ENCODE peak calls at places on chromosomes 1 and 21, in nine cellular contexts. B is HCT116, E is esophagus muscularis mucosa, Q is GM23338, T is H1, W is K562, H is endothelial cell of umbilical vein, G is GM12878, Y is suprapubic skin. L is an unnamed sample. For H3K4me1, the result is how much of the 10 kb centered on the place peaks cover.

GRCh38 chr1:14738235-14738634 is 139.8 kb downstream of the KAZN start:
- DNase-seq in W (no peak), Q (no peak), Y (no peak), H (no peak), T (no peak), B (no peak), E (no peak), G (no peak), L (no peak)

GRCh38 chr1:228197555-228198147 is 10.2 kb upstream of the OBSCN start:
- DNase-seq in Q (no peak), Y (peak), T (no peak), H (no peak), W (no peak), B (no peak), E (no peak), G (no peak), L (no peak)

GRCh38 chr21:39441502-39442475 is 3.8 kb downstream of the LCA5L start:
- DNase-seq in B (peak), E (no peak), Y (no peak), W (peak), H (peak), Q (peak), G (no peak), T (no peak), L (no peak)

GRCh38 chr1:13948851-13949490 is 249.0 kb downstream of the PRDM2 start:
- DNase-seq in W (no peak), T (no peak), B (no peak), Y (no peak), G (no peak), H (no peak), E (peak), Q (no peak), L (no peak)

GRCh38 chr1:167492509-167492910 is 25.8 kb downstream of the CD247 start:
- DNase-seq in H (no peak), Y (no peak), G (peak), B (no peak), E (no peak), T (no peak), Q (no peak), W (no peak), L (no peak)

GRCh38 chr1:239976130-239976968 is 115.3 kb upstream of the FMN2 start:
- DNase-seq in E (peak), B (peak), H (peak), Y (no peak), G (no peak), W (peak), Q (peak), T (peak), L (peak)

GRCh38 chr1:194975913-194976312 is 1632.3 kb downstream of the KCNT2 start:
- DNase-seq in T (no peak), Q (no peak), B (peak), W (no peak), E (no peak), H (no peak), G (no peak), Y (no peak), L (no peak)

GRCh38 chr1:21838359-21839157 is 26.5 kb downstream of the LDLRAD2 start:
- DNase-seq in Q (no peak), G (no peak), H (no peak), B (no peak), T (no peak), E (no peak), Y (no peak), W (no peak), L (peak)

GRCh38 chr1:151371340-151371739 is 1.2 kb downstream of the SELENBP1 start:
- DNase-seq in B (no peak), W (no peak), Y (peak), G (no peak), E (no peak), T (no peak), Q (no peak), H (no peak), L (peak)
- H3K4me1 ChIP-seq in B (under half), W (under half), Y (under half), G (under half), E (half or more), T (under half), Q (under half), H (under half), L (under half)

DNA sequence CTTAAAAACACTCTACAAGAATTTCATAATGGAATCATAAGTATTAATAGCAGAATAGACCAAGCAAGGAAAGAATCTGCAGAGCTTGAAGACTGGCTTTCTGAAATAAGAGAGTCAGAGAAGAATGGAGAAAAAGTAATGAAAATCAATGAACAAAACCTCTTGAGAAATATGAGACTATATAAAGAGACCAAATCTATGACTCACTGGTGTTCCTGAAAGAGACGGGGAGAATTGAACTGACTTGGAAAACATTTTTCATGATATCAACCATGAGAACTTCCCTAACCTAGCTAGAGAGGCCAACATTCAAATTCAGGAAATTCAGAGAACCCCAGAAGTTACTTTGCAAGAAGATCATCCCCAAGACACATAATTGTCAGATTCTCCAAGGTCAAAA is 85.6 kb downstream of the GDAP2 start:
- DNase-seq in E (no peak), G (no peak), B (no peak), Y (no peak), H (no peak), Q (no peak), W (no peak), T (no peak), L (no peak)
- TF ChIP-seq POLR2AphosphoS5 in E (no peak), G (no peak), B (no peak), Y (no peak), H (no peak), Q (no peak), W (no peak), T (no peak), L (no peak)

GRCh38 chr1:36151133-36151844 is 2.0 kb upstream of the TRAPPC3 start:
- DNase-seq in E (no peak), H (no peak), G (no peak), T (no peak), Q (peak), B (no peak), Y (no peak), W (no peak), L (no peak)
- H3K4me3 ChIP-seq in E (no peak), H (no peak), G (peak), T (peak), Q (peak), B (peak), Y (peak), W (peak), L (no peak)

GRCh38 chr1:216688127-216688657 is 35.0 kb downstream of the ESRRG start:
- DNase-seq in Y (no peak), B (no peak), E (no peak), Q (no peak), G (no peak), T (no peak), W (no peak), H (no peak), L (no peak)

GRCh38 chr1:216690593-216690992 is 32.6 kb downstream of the ESRRG start:
- DNase-seq in T (no peak), G (no peak), B (no peak), Q (no peak), E (no peak), H (no peak), W (no peak), Y (no peak), L (no peak)

GRCh38 chr1:216691710-216692109 is 31.5 kb downstream of the ESRRG start:
- DNase-seq in H (no peak), T (no peak), Y (no peak), W (no peak), B (no peak), E (no peak), Q (no peak), G (no peak), L (no peak)

GRCh38 chr1:216682694-216683243 is 40.5 kb downstream of the ESRRG start:
- DNase-seq in Y (no peak), E (no peak), B (no peak), H (no peak), G (no peak), Q (no peak), T (no peak), W (no peak), L (no peak)

GRCh38 chr1:216686860-216687545 is 36.2 kb downstream of the ESRRG start:
- DNase-seq in H (no peak), Q (peak), G (no peak), B (no peak), W (no peak), Y (no peak), T (no peak), E (no peak), L (no peak)
- H3K4me1 ChIP-seq in H (under half), Q (under half), G (under half), B (under half), W (under half), Y (under half), T (under half), E (under half), L (under half)

DNA sequence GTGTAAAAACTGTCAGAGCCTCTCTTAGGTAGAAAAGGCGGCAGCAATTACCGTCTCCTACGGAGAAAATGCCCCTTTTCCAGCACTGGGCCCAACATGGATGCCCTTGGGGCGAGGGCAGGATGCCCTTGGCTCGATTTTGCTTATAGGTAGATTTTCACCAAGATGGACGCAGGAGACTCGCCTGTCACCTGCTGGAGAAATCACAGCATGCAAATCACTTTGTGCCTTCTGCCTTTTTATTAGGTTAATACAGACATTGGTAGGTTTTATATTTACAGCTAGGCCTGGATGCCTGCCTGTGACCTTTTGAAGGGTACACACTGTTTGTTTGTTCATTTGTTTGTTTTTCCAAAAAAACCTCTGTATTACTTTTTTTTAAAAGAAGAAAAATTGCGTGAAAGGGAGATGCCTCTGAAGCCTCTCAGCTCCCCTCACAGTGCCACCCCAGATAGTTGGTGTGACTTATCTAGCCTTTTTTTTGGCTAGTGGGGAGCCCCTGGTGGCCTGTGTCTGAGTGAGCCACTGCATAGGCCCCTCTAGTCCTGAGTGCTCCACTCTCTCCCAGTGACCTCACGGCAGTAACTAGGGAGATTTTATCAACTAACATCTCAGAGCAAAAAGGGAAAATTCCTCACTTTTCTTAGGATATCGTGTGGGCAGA is 2.5 kb downstream of the ATP1B1 start:
- DNase-seq in B (no peak), Y (no peak), G (no peak), H (no peak), Q (peak), T (no peak), W (no peak), E (no peak), L (peak)
- TF ChIP-seq POLR2AphosphoS5 in B (no peak), Y (no peak), G (no peak), H (no peak), Q (no peak), T (no peak), W (no peak), E (no peak), L (no peak)

DNA sequence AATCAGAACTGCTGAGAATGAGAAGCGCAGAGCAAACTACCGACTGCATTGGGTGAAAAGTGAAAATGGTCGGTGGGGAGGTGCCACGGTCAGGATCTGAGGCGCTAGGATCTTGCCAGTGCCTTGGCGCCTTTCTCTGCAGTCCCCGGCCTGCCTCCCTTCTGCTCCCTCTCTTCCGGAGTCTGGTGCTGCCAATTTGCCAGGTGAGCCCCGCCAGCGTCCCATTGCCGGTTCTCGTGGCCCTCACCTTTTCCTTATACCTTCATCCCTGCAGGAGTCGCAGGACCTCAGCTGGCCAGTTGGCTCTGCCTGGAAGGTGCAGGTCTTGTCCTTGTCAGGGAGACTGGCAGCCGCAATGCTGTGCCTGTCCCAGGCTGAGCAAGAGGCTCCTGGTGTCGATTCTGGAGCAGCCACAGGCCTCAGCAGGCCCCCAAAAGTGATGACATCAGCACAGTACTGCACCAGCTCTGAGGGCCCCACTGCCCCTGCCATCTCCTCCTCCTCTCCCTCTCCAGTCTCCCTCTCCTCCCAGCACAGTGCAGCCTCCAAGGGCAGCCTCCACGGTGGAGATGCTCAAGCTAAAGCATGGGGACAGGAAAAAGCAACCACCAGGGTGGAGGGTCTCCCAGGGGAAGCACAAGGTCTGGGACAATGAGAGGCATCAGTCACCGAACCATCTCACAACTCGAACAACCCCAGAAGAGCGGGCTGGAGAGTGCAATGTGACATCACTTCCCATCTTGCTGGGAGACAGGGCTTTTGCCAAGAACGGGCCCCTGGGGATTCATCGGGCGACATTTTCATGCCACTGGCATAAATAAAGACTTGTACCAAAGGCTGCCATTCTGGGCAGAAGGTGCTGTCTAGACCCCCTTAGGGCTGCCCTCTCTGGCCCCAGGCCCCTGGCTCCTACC is 37.1 kb upstream of the H6PD start:
- DNase-seq in H (no peak), Y (no peak), B (no peak), E (no peak), G (no peak), T (no peak), Q (no peak), W (no peak), L (no peak)
- H3K4me3 ChIP-seq in H (no peak), Y (no peak), B (no peak), E (peak), G (no peak), T (no peak), Q (no peak), W (no peak), L (no peak)

L was measured in upper lobe of left lung.